ENCODE peak calls at places on chromosomes 11 and 22, in six cellular contexts. Q, F, Y, G, M and T are unnamed samples.
A peak's percentile ranks its signal among the peaks of the same experiment; 100 is the strongest.

GRCh38 chr11:115334932-115335788 is 169.1 kb downstream of the CADM1 start:
- DNase-seq in Q (no peak), F (no peak), Y (peak; percentile 14), G (peak; percentile 19), M (no peak), T (no peak)

GRCh38 chr11:86676533-86677154 is 4.2 kb upstream of the ME3 start:
- DNase-seq in Q (no peak), F (no peak), Y (peak; percentile 59), G (peak; percentile 18), M (peak; percentile 66), T (no peak)

GRCh38 chr11:43278302-43278956 is 33.4 kb upstream of the API5 start:
- DNase-seq in Q (no peak), F (no peak), Y (no peak), G (peak; percentile 54), M (peak; percentile 50), T (no peak)

GRCh38 chr11:10349806-10350205 is 44.9 kb downstream of the ADM start:
- DNase-seq in Q (no peak), F (no peak), Y (no peak), G (no peak), M (no peak), T (no peak)

GRCh38 chr11:69157822-69158231 is 2.1 kb downstream of the SMIM38 start:
- DNase-seq in Q (no peak), F (no peak), Y (no peak), G (no peak), M (no peak), T (no peak)

GRCh38 chr22:17103351-17103750 is 17.8 kb downstream of the TMEM121B start:
- DNase-seq in Q (no peak), F (no peak), Y (no peak), G (no peak), M (no peak), T (no peak)

GRCh38 chr22:39239561-39240423 is 5.0 kb downstream of the PDGFB start:
- DNase-seq in Q (peak; percentile 88), F (peak; percentile 96), Y (no peak), G (no peak), M (no peak), T (peak; percentile 92)

GRCh38 chr11:13663631-13664071 is 4.8 kb upstream of the FAR1 start:
- DNase-seq in Q (peak; percentile 29), F (no peak), Y (no peak), G (no peak), M (no peak), T (no peak)

GRCh38 chr11:125685228-125685627 is 4.6 kb upstream of the ACRV1 start:
- DNase-seq in Q (no peak), F (no peak), Y (no peak), G (no peak), M (no peak), T (no peak)

GRCh38 chr11:61129608-61130523 is 27.6 kb downstream of the CD5 start:
- DNase-seq in Q (peak; percentile 92), F (peak; percentile 94), Y (peak; percentile 94), G (peak; percentile 82), M (peak; percentile 98), T (peak; percentile 90)

GRCh38 chr11:1907955-1908354 is 11.5 kb upstream of the TNNT3 start:
- DNase-seq in Q (no peak), F (no peak), Y (no peak), G (no peak), M (no peak), T (no peak)
- H3K27ac ChIP-seq in Q (peak overlapping the region; percentile 57), F (no peak overlapping the region), Y (no peak overlapping the region), G (no peak overlapping the region), M (no peak overlapping the region), T (no peak overlapping the region)

DNA sequence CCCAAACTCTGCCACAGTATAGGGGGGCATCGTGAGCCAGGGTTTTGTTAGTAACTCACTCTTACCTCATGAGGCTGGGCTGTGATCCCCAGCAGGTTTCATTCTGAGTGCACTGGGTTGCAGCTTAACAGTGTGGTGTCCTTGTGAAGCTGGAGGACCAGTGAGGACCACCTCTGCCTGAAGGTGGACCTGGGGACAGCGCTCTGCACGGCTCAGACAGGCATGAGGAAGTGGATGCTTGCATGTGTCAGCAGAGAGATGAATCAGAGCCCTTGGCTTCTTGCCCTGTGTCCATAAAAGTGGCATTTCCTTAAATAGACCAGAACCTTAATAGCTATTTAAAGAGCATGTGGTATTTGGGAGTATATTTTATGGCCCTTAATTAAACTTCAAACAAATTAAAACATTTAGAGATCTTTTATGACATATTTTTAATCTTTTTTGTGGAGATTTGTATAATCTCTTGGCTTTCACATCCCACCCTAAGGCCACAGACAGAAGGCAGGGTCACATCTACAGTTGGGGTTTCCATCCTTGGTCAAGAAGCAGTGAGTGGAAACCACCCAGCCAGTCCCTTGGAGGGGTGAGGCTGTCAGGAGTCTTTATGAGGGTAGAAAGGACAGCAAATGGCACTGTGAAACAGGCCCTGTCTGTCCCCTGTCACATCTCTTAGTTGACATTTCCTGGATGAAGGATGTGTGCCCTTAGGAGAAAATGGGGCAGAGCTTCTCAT is 24.8 kb upstream of the ADORA2A start:
- DNase-seq in Q (peak; percentile 92), F (peak; percentile 75), Y (no peak), G (peak; percentile 24), M (no peak), T (peak; percentile 87)
- TF ChIP-seq EP300 in Q (peak; percentile 21), F (no peak), Y (no peak), G (no peak), M (no peak), T (peak; percentile 48)

DNA sequence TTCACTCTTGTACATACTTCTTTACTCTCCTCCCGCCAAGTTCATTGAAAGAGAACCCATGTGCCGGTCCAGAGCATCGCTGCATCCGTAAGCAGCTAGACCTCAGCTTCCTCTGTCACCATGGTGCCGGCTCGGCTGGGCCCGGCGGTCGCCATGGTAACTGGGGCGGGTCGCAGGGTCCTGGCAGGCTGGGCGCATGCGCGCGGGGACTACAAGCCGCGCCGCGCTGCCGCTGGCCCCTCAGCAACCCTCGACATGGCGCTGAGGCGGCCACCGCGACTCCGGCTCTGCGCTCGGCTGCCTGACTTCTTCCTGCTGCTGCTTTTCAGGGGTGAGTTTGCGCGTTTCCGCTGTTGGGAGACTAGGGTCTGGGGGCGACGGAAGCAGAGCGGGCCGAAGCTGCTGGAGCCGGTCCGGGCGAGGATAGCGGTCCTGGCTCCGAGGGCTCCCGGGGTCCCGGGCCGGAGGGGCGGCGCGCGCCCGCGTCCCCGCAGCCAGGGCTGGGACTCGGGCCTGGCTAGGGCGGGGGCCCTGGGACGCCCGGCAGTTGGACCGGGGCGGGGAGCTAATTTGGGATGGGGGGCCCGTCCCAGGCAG is at the start of gene JAM3:
- DNase-seq in Q (peak; percentile 87), F (peak; percentile 87), Y (peak; percentile 100), G (peak; percentile 83), M (peak; percentile 99), T (peak; percentile 85)
- TF ChIP-seq POLR2AphosphoS5 in Q (peak; percentile 87), F (peak; percentile 78), Y (no peak), G (no peak), M (peak; percentile 41), T (peak; percentile 89)

DNA sequence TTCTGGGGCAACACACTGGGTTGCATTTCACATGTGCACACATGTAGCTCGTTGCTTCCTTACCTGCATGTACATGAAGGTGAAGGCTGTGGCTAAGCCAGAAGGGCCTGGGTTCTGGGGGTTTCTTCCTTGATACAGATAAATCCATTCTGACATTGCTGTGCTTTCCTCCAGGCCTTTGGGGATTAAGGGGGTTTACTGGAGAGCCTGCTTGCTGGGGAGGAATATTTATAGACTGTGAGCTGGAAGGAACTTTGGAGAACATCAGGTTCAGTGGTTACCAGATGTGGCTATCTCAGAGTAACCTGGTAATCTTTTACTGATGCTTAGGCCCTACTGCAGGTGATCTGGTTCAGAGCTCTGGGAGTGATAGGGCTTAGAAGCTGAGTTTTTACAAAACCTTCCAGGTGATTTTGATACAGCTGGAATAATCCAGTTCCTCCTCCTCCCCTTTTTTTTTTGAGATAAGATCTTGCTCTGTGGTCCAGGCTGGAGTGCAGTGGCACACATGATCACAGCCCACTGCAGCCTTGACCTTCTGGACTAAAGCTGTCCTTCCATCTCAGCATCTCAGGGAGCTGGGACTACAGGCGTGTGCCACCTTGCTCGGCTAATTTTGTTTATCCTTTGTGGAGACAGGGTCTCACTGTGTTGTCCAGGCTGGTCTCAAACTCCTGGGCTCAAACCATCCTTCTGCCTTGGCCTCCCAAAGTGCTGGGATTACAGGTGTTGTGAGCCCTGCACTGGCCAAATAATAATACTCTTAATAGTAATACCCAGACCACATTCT is 19.9 kb downstream of the ACO2 start:
- DNase-seq in Q (no peak), F (no peak), Y (no peak), G (no peak), M (no peak), T (no peak)
- H3K27ac ChIP-seq in Q (no peak overlapping the region), F (peak overlapping the region; percentile 56), Y (no peak overlapping the region), G (no peak overlapping the region), M (no peak overlapping the region), T (no peak overlapping the region)

DNA sequence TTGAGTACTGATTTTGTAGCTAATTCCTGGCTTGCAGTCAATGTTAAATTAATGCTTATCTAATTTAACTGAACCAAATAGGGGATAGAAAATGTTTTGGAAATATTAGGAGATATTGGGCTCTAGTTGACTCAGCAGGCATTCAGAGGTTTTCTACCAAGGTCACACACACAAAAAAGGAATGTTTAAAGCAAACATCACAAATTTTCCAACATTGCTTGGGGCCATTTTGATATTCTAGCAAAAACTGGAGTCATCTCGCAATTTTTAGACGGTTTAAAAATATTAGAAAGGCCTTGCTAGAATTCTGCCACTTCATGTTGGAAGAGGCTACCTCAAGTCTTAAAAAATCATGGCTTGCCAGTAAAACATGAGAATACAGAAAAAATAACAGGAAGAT is 2082.1 kb upstream of the RAG2 start:
- DNase-seq in Q (no peak), F (no peak), Y (no peak), G (no peak), M (no peak), T (no peak)
- TF ChIP-seq EP300 in Q (no peak), F (no peak), Y (no peak), G (no peak), M (no peak), T (no peak)

GRCh38 chr22:37457093-37457893 is 28.9 kb downstream of the MFNG start:
- DNase-seq in Q (peak; percentile 84), F (peak; percentile 89), Y (peak; percentile 83), G (peak; percentile 60), M (peak; percentile 97), T (no peak)
- TF ChIP-seq POLR2AphosphoS5 in Q (no peak), F (no peak), Y (no peak), G (no peak), M (no peak), T (no peak)

GRCh38 chr11:64762277-64762915 is 2.6 kb upstream of the PYGM start:
- DNase-seq in Q (no peak), F (peak; percentile 24), Y (no peak), G (no peak), M (no peak), T (no peak)
- H3K27ac ChIP-seq in Q (peak overlapping the region; percentile 78), F (peak overlapping the region; percentile 49), Y (peak overlapping the region; percentile 62), G (no peak overlapping the region), M (peak overlapping the region; percentile 86), T (no peak overlapping the region)

GRCh38 chr11:96389604-96390402 is at the start of the genes CCDC82 and JRKL:
- DNase-seq in Q (peak; percentile 99), F (peak; percentile 98), Y (peak; percentile 98), G (peak; percentile 91), M (peak; percentile 98), T (peak; percentile 98)
- TF ChIP-seq EP300 in Q (no peak), F (no peak), Y (no peak), G (peak; percentile 36), M (no peak), T (no peak)